ENCODE peak calls at places on chromosomes 16 and 17, in ten cellular contexts. Z is endodermal cell, F is fibroblast of mammary gland, H is A549, N is heart right ventricle, E is GM12864, U is GM12865, R is AG04449, J is IMR-90, A is fibroblast of the aortic adventitia. S is an unnamed sample.

GRCh38 chr17:36849871-36850348 is 87.4 kb upstream of the LHX1 start:
- DNase-seq in Z (peak), A (peak), J (peak), F (peak), R (no peak), U (peak), E (peak), N (no peak), H (peak), S (peak)

GRCh38 chr16:726438-727290 is at the start of the genes CCDC78 and HAGHL:
- DNase-seq in E (no peak), R (no peak), A (no peak), N (peak), Z (peak), U (peak), F (peak), J (peak), H (no peak), S (peak)

GRCh38 chr17:44010966-44011647 is 3.7 kb downstream of the TMEM101 start:
- DNase-seq in F (peak), R (no peak), A (peak), H (no peak), U (no peak), N (no peak), Z (no peak), J (peak), E (no peak), S (no peak)

GRCh38 chr17:390025-390424 is 37.4 kb upstream of the RPH3AL start:
- DNase-seq in E (no peak), Z (no peak), A (no peak), N (no peak), U (no peak), J (no peak), F (no peak), R (no peak), H (no peak), S (no peak)

GRCh38 chr16:86090461-86091170 is 191.7 kb downstream of the IRF8 start:
- DNase-seq in J (no peak), A (no peak), U (no peak), F (no peak), H (no peak), N (no peak), Z (no peak), R (no peak), E (no peak), S (no peak)

GRCh38 chr17:63696381-63696961 is 3.5 kb downstream of the LIMD2 start:
- DNase-seq in U (peak), R (no peak), Z (peak), E (peak), H (peak), J (no peak), F (peak), A (peak), N (no peak), S (peak)

GRCh38 chr16:79146-80054 is 1.4 kb downstream of the MPG start:
- DNase-seq in Z (no peak), E (no peak), J (peak), U (peak), R (no peak), A (no peak), H (no peak), N (no peak), F (peak), S (no peak)

GRCh38 chr16:68369697-68370096 is 58.9 kb downstream of the PRMT7 start:
- DNase-seq in A (no peak), E (peak), H (no peak), J (no peak), U (peak), Z (no peak), N (no peak), F (no peak), R (no peak), S (peak)

GRCh38 chr17:83064732-83065659 is 14.4 kb upstream of the METRNL start:
- DNase-seq in U (no peak), E (no peak), Z (peak), H (no peak), A (no peak), F (no peak), N (peak), R (no peak), J (no peak), S (no peak)

GRCh38 chr17:72580321-72581127 is 459.7 kb downstream of the SOX9 start:
- DNase-seq in F (no peak), H (no peak), E (no peak), U (no peak), R (no peak), Z (peak), N (no peak), J (no peak), A (no peak), S (no peak)

GRCh38 chr16:12203780-12204351 is 227.3 kb downstream of the SNX29 start:
- DNase-seq in A (no peak), H (no peak), N (no peak), Z (no peak), R (no peak), F (no peak), E (no peak), J (no peak), U (no peak), S (no peak)

GRCh38 chr16:23579371-23579770 is 16.7 kb downstream of the NDUFAB1 start:
- DNase-seq in R (no peak), U (no peak), J (no peak), H (no peak), F (no peak), Z (no peak), E (no peak), A (no peak), N (no peak), S (no peak)

GRCh38 chr17:76811028-76811427 is 57.2 kb upstream of the MGAT5B start:
- DNase-seq in E (no peak), U (no peak), H (no peak), F (no peak), A (no peak), N (no peak), R (no peak), Z (no peak), J (no peak), S (no peak)

GRCh38 chr16:46650224-46650623 is 29.0 kb upstream of the SHCBP1 start:
- DNase-seq in R (no peak), H (no peak), A (peak), E (no peak), F (peak), N (no peak), Z (no peak), J (peak), U (no peak), S (no peak)

GRCh38 chr16:62445909-62446308 is 409.7 kb upstream of the CDH8 start:
- DNase-seq in R (no peak), A (no peak), J (no peak), H (no peak), Z (no peak), U (no peak), N (no peak), E (no peak), F (no peak), S (no peak)

GRCh38 chr17:32671891-32672290 is 185.1 kb downstream of the CDK5R1 start:
- DNase-seq in H (no peak), U (no peak), A (peak), J (no peak), Z (no peak), E (no peak), R (no peak), N (peak), F (peak), S (no peak)

GRCh38 chr16:14289692-14290340 is 218.7 kb downstream of the MRTFB start:
- DNase-seq in R (no peak), J (peak), A (no peak), H (peak), U (peak), E (no peak), Z (peak), F (peak), N (no peak), S (no peak)

GRCh38 chr16:11629071-11630030 is 38.9 kb upstream of the SNN start:
- DNase-seq in U (no peak), A (no peak), R (no peak), J (peak), N (no peak), E (no peak), H (no peak), F (no peak), Z (no peak), S (peak)

GRCh38 chr16:2027024-2028010 is 615 bp downstream of the NHERF2 start:
- DNase-seq in R (no peak), E (no peak), Z (no peak), F (no peak), J (peak), A (peak), N (peak), H (no peak), U (no peak), S (peak)

DNA sequence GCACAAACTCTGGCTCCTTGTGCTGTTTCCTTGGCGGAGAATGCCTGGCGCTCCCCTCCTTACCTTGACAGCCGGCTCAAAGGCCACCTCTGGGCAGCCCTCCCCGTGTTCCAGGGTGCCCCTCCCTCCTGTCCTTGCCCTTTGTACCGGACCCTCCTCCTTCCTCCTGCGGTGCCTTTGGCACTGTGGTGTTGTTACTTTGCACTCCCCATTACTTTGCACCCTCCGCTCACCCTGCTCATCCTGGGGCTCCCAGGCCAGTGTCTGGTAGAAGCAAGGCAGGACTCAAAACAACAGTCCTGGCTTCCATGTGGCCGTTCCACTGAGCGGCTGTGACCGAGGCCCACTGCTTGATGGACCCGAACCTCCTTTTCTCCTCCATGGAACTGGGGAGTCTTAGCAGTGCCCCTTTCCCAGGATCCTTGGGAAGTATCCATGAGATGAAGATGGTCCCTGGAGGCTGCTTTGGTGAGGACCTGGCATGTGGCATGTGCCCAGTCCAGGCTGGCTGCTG is 147.8 kb downstream of the CMIP start:
- DNase-seq in N (no peak), F (no peak), H (no peak), E (no peak), J (no peak), U (no peak), A (no peak), R (no peak), Z (no peak), S (no peak)
- TF ChIP-seq CTCF in N (no peak), F (no peak), H (no peak), E (no peak), J (no peak), U (no peak), A (no peak), R (no peak), Z (no peak), S (no peak)

GRCh38 chr16:51636913-51637743 is 486.1 kb upstream of the SALL1 start:
- DNase-seq in N (no peak), E (no peak), U (no peak), R (no peak), F (peak), H (no peak), Z (peak), J (no peak), A (no peak), S (no peak)
- H3K4me3 ChIP-seq in N (no peak), E (no peak), U (no peak), R (no peak), F (no peak), H (no peak), Z (peak), J (no peak), A (no peak), S (no peak)

GRCh38 chr16:10367616-10368188 is 18.2 kb upstream of the ATF7IP2 start:
- DNase-seq in J (no peak), A (no peak), H (no peak), N (no peak), U (no peak), R (no peak), E (no peak), F (no peak), Z (no peak), S (no peak)

GRCh38 chr16:10370096-10370726 is 15.7 kb upstream of the ATF7IP2 start:
- DNase-seq in Z (no peak), A (no peak), F (no peak), H (no peak), N (no peak), E (no peak), R (no peak), J (no peak), U (peak), S (peak)

GRCh38 chr16:10371592-10371991 is 14.3 kb upstream of the ATF7IP2 start:
- DNase-seq in F (no peak), R (no peak), Z (no peak), A (no peak), J (no peak), N (no peak), E (no peak), H (no peak), U (no peak), S (no peak)

GRCh38 chr16:10373556-10373955 is 12.3 kb upstream of the ATF7IP2 start:
- DNase-seq in R (no peak), N (no peak), E (no peak), Z (no peak), F (no peak), A (no peak), J (no peak), U (no peak), H (no peak), S (no peak)

GRCh38 chr16:10368984-10369551 is 16.8 kb upstream of the ATF7IP2 start:
- DNase-seq in N (no peak), Z (peak), J (no peak), R (no peak), A (no peak), U (peak), F (no peak), E (no peak), H (no peak), S (no peak)
- TF ChIP-seq CTCF in N (peak), Z (peak), J (no peak), R (no peak), A (no peak), U (no peak), F (no peak), E (no peak), H (no peak), S (peak)

GRCh38 chr17:8018436-8018835 is 16.0 kb downstream of the GUCY2D start:
- DNase-seq in F (no peak), E (no peak), U (no peak), J (no peak), A (no peak), H (no peak), R (no peak), N (no peak), Z (no peak), S (no peak)

GRCh38 chr17:8014558-8014850 is 12.1 kb downstream of the GUCY2D start:
- DNase-seq in A (no peak), F (no peak), Z (no peak), H (no peak), J (no peak), E (no peak), R (no peak), U (no peak), N (no peak), S (no peak)

GRCh38 chr17:8015957-8016631 is 13.7 kb downstream of the GUCY2D start:
- DNase-seq in F (no peak), E (no peak), J (no peak), Z (peak), H (no peak), U (no peak), A (no peak), N (no peak), R (no peak), S (no peak)

GRCh38 chr17:8015236-8015956 is 13.0 kb downstream of the GUCY2D start:
- DNase-seq in H (no peak), A (no peak), E (no peak), Z (no peak), R (no peak), N (no peak), U (no peak), F (no peak), J (no peak), S (no peak)

DNA sequence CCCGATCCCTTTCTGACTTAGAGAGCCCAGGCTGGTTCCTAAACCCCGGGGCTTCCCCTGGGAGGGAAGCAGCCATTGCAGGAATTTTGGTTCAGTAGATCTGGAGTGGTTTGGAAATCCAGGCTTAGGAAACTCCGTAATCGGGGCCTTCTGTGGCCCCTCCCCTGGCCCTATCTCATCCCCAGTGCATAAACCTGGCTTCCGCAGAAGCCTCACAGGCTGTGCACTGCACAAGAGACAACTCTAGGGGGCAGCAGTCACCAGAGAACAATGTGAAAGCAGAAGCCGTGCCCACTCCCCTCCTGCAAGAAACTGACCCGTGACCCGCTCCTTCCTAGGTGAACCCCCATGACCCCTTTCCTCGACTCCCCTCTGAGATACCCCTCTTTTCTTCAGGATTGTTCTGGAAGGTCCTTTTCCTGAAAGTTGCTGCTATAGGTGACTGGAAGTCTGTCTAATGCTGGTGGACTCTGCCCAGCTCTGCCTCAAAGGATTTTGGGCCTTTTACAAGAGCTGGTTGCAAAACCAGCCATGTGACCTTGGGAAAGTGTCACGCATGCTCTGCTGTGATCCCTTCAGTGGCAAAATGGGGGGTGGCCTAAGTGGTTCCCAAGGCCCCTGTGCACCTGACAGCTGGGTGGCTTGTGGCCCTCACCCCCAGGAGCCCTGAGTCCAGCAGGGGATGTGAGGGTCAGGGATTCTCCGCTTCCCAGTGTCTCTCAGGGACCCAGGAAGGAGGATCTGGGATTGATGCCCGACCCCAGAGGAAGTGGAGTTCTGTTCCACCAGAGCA is 14.4 kb downstream of the GUCY2D start:
- DNase-seq in J (no peak), A (peak), U (peak), Z (peak), F (peak), N (no peak), E (no peak), R (no peak), H (peak), S (no peak)
- H3K4me3 ChIP-seq in J (no peak), A (no peak), U (no peak), Z (peak), F (peak), N (peak), E (no peak), R (no peak), H (peak), S (no peak)

S was measured in GM06990.